ENCODE peak calls at places on chromosomes 16 and 17, in ten cellular contexts. E is GM12865; A is upper lobe of right lung; N is CD4-positive, alpha-beta T cell; U is HFF-Myc; J is natural killer cell; T is tibial nerve; O is MCF 10A; Q is astrocyte of the spinal cord; L is upper lobe of left lung. X is an unnamed sample.

GRCh38 chr16:3800477-3801270 is 79.8 kb downstream of the CREBBP start:
- DNase-seq in E (no peak), U (no peak), J (no peak), L (no peak), Q (no peak), A (no peak), T (no peak), N (no peak), O (no peak), X (no peak)

GRCh38 chr16:57480754-57481230 is 5.5 kb downstream of the DOK4 start:
- DNase-seq in T (no peak), U (no peak), Q (no peak), J (no peak), L (no peak), E (no peak), A (no peak), N (no peak), O (no peak), X (no peak)

GRCh38 chr17:10149573-10150399 is 48.6 kb downstream of the GAS7 start:
- DNase-seq in L (peak; percentile 46), U (peak; percentile 77), T (no peak), N (no peak), A (no peak), Q (peak; percentile 73), E (peak; percentile 77), O (peak; percentile 65), J (no peak), X (no peak)

GRCh38 chr16:12343913-12344312 is 367.4 kb downstream of the SNX29 start:
- DNase-seq in Q (no peak), A (no peak), E (no peak), J (no peak), U (no peak), N (no peak), O (no peak), L (no peak), T (no peak), X (no peak)

GRCh38 chr16:49620158-49620867 is 235.6 kb downstream of the ZNF423 start:
- DNase-seq in J (peak; percentile 12), E (no peak), T (peak; percentile 56), U (no peak), N (no peak), O (peak; percentile 68), L (no peak), Q (peak; percentile 77), A (no peak), X (no peak)

GRCh38 chr16:68074850-68075249 is 10.3 kb upstream of the NFATC3 start:
- DNase-seq in O (no peak), T (no peak), E (peak; percentile 95), L (peak; percentile 63), U (no peak), J (peak; percentile 83), A (no peak), N (no peak), Q (no peak), X (peak; percentile 76)

GRCh38 chr17:63029520-63029919 is 63.5 kb downstream of the TANC2 start:
- DNase-seq in E (no peak), T (no peak), A (no peak), O (no peak), U (no peak), L (no peak), N (no peak), J (no peak), Q (peak; percentile 65), X (no peak)

GRCh38 chr16:48576927-48577326 is 33.1 kb downstream of the N4BP1 start:
- DNase-seq in O (peak; percentile 55), Q (peak; percentile 41), A (no peak), L (no peak), J (no peak), T (no peak), E (no peak), N (no peak), U (no peak), X (no peak)

GRCh38 chr17:67602974-67603373 is 114.8 kb upstream of the NOL11 start:
- DNase-seq in N (peak; percentile 9), Q (peak; percentile 46), J (peak; percentile 24), L (no peak), T (no peak), U (no peak), O (peak; percentile 45), A (no peak), E (peak; percentile 89), X (no peak)
- TF ChIP-seq CTCF in N (peak; percentile 58), Q (peak; percentile 64), J (peak; percentile 65), L (no peak), T (no peak), U (peak; percentile 41), O (peak; percentile 30), A (peak; percentile 37), E (peak; percentile 66), X (no peak)

GRCh38 chr16:77212736-77213541 is 13.7 kb downstream of the SYCE1L start:
- DNase-seq in T (peak; percentile 40), O (peak; percentile 72), E (peak; percentile 62), A (peak; percentile 86), U (no peak), Q (peak; percentile 50), J (peak; percentile 66), L (peak; percentile 69), N (peak; percentile 55), X (peak; percentile 72)

GRCh38 chr16:77213542-77214108 is 14.4 kb downstream of the SYCE1L start:
- DNase-seq in J (no peak), A (no peak), T (no peak), E (no peak), N (no peak), O (peak; percentile 99), U (peak; percentile 56), Q (peak; percentile 88), L (no peak), X (no peak)

GRCh38 chr16:77208382-77208781 is 9.2 kb downstream of the SYCE1L start:
- DNase-seq in N (no peak), E (no peak), A (no peak), J (no peak), T (no peak), Q (no peak), O (no peak), U (no peak), L (no peak), X (no peak)

GRCh38 chr16:77214411-77215138 is 15.4 kb downstream of the SYCE1L start:
- DNase-seq in Q (no peak), N (no peak), T (no peak), E (no peak), A (no peak), U (no peak), L (no peak), O (peak; percentile 54), J (no peak), X (no peak)

DNA sequence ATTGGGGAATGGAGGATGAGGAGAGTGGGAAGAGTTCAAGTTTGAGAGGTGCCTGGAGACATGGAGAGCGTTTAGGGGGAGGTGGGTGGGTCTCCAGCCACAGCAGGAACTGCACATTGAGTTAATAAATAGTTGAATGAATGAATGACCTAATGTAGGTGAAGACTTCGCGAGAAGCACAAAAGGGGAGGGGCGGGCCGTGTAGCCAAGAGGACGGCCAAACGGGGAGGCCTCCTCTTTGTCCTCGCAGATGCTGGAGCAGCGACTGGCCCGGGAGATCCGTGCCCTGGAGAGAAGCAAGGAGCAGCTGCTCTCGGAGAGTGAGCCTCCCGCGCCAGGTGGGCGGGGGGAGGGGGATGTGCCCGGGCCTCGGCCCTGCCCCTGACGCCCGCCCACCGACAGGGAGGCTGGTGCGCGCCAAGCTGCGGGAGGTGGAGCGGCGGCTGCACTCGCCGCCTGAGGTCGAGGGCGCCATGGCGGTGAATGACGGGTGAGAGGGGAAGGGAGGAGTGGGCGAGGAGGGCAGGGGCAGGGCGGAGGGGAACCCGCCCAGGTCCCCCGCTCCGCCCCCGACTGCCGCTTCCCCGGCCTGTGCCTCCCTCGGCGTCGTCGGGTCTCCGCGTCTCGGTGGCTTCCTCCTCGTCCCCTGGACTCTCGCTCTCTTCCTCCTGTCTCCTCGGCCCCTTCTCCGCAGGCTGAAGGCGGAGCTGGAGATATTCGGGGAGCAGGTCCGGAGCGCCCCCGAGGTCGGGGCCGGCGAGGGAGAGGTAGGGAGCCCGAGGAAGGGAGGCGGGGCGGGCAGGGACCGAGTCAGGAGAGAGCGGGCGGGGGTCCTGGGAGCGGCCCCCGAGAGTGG is 12.9 kb downstream of the SYCE1L start:
- DNase-seq in Q (peak; percentile 34), J (peak; percentile 67), T (no peak), A (peak; percentile 84), O (peak; percentile 70), E (peak; percentile 77), U (no peak), L (peak; percentile 65), N (peak; percentile 58), X (peak; percentile 63)
- TF ChIP-seq CTCF in Q (no peak), J (no peak), T (no peak), A (no peak), O (no peak), E (no peak), U (no peak), L (peak; percentile 15), N (no peak), X (no peak)

DNA sequence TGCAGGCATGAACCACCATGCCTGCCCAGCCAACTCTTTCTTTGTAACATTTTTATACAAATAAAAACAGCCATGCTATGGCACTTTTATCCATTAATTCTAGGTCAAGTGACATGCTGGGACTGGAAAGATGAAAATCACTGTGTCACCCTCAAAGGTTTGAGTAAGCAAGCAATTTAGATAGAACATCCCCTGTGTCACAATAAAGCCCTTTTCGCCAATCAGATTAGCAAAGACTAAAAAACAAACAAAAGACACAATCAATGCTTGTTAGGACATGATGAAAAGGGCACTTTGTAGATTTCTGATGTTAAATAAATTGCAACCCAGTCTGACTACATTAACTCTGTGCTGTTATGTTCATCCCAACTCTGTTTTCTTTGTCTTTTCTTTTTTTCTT is 26.4 kb downstream of the CHP2 start:
- DNase-seq in E (no peak), J (no peak), T (no peak), U (no peak), N (no peak), A (no peak), L (no peak), O (no peak), Q (no peak), X (no peak)
- TF ChIP-seq CTCF in E (no peak), J (no peak), T (no peak), U (no peak), N (no peak), A (no peak), L (no peak), O (no peak), Q (no peak), X (no peak)

GRCh38 chr16:9048302-9048700 is 43.1 kb upstream of the HAPSTR1 start:
- DNase-seq in A (no peak), E (no peak), N (no peak), Q (no peak), J (no peak), U (no peak), L (no peak), O (no peak), T (no peak), X (no peak)

GRCh38 chr16:9049241-9049640 is 42.2 kb upstream of the HAPSTR1 start:
- DNase-seq in E (no peak), A (no peak), L (no peak), J (no peak), Q (peak; percentile 78), O (peak; percentile 29), T (no peak), N (no peak), U (no peak), X (no peak)

GRCh38 chr16:9047689-9048301 is 43.6 kb upstream of the HAPSTR1 start:
- DNase-seq in U (peak; percentile 99), Q (peak; percentile 99), A (peak; percentile 81), L (peak; percentile 90), O (peak; percentile 99), T (peak; percentile 54), E (peak; percentile 74), N (no peak), J (no peak), X (no peak)

GRCh38 chr16:9042943-9043680 is 48.3 kb upstream of the HAPSTR1 start:
- DNase-seq in T (no peak), N (no peak), Q (peak; percentile 79), J (no peak), U (no peak), E (no peak), L (no peak), O (no peak), A (no peak), X (no peak)

DNA sequence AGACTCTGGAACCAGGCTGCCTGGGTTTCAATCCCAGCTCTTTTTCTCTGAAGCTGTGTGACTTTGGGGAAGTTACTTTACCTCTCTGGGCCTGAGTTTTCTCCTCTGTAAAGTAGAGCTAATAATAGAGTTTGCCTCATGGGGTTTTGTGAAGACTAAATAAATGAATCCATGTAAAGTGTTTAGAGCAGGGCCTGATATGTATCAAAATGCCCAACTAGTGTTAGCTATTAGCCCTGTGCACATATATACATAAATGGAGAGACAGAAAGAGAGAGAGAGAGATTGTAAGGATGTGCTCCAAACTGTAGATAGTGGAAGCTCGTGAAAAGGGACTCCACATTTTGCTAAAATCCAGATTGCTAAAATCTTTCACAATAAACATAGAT is 44.8 kb upstream of the HAPSTR1 start:
- DNase-seq in J (no peak), Q (no peak), O (no peak), L (no peak), T (no peak), E (no peak), A (no peak), N (no peak), U (no peak), X (no peak)
- TF ChIP-seq CTCF in J (no peak), Q (no peak), O (no peak), L (no peak), T (no peak), E (no peak), A (no peak), N (no peak), U (no peak), X (no peak)

X was measured in activated B cell treated with CpG ODN at 0.5 μM for 24 hours.